ENCODE peak calls at places on chromosomes 7 and 10, in nine cellular contexts. P is RKO; A is GM23248; F is NCI-H460; Q is ovary; S is occipital lobe; N is activated naive CD8-positive, alpha-beta T cell treated with anti-CD3 and anti-CD28 coated beads, Interleukin-2, amount 50 U/mL, for 16 hours; D is AG04450; L is lower lobe of right lung. O is an unnamed sample.

GRCh38 chr10:43136995-43137700 is 1.1 kb upstream of the CSGALNACT2 start:
- DNase-seq in P (peak), A (peak), F (no peak), Q (peak), S (no peak), N (no peak), D (no peak), L (no peak), O (no peak)

GRCh38 chr7:129777195-129777844 is 165.8 kb downstream of the NRF1 start:
- DNase-seq in P (no peak), A (no peak), F (no peak), Q (no peak), S (no peak), N (no peak), D (no peak), L (no peak), O (no peak)

GRCh38 chr7:121406866-121407439 is 10.8 kb upstream of the FAM3C start:
- DNase-seq in P (no peak), A (no peak), F (no peak), Q (no peak), S (no peak), N (no peak), D (no peak), L (no peak), O (no peak)

GRCh38 chr10:116836902-116837513 is 12.3 kb upstream of the ENO4 start:
- DNase-seq in P (no peak), A (no peak), F (no peak), Q (no peak), S (no peak), N (no peak), D (no peak), L (no peak), O (no peak)

GRCh38 chr10:37703833-37704382 is 153.5 kb downstream of the ZNF248 start:
- DNase-seq in P (no peak), A (no peak), F (no peak), Q (no peak), S (no peak), N (no peak), D (no peak), L (no peak), O (no peak)

GRCh38 chr10:16193241-16193640 is 243.6 kb upstream of the PTER start:
- DNase-seq in P (no peak), A (no peak), F (no peak), Q (no peak), S (no peak), N (no peak), D (no peak), L (no peak), O (no peak)

GRCh38 chr7:37248396-37248836 is 200.2 kb downstream of the ELMO1 start:
- DNase-seq in P (no peak), A (no peak), F (no peak), Q (peak), S (no peak), N (no peak), D (no peak), L (no peak), O (no peak)

GRCh38 chr7:5143935-5144903 is 45.8 kb upstream of the WIPI2 start:
- DNase-seq in P (no peak), A (peak), F (no peak), Q (no peak), S (peak), N (peak), D (no peak), L (no peak), O (peak)

GRCh38 chr7:44244282-44244681 is 43.5 kb downstream of the YKT6 start:
- DNase-seq in P (no peak), A (peak), F (peak), Q (no peak), S (no peak), N (no peak), D (no peak), L (no peak), O (no peak)

GRCh38 chr7:86904949-86905834 is 154.3 kb downstream of the ELAPOR2 start:
- DNase-seq in P (peak), A (peak), F (peak), Q (no peak), S (no peak), N (no peak), D (no peak), L (no peak), O (no peak)

O was measured in T-helper 1 cell.